ENCODE peak calls at places on chromosomes 12 and 14, in five cellular contexts. L is activated T-cell treated with anti-CD3 and anti-CD28 coated beads for 1 hour; E is AG08395; Z is putamen; F is activated naive CD4-positive, alpha-beta T cell. T is an unnamed sample.

GRCh38 chr12:6533653-6534157 is 612 bp upstream of the GAPDH start:
- DNase-seq in F (peak), L (no peak), E (peak), Z (peak), T (no peak)

GRCh38 chr14:99412122-99413061 is 68.3 kb downstream of the SETD3 start:
- DNase-seq in L (no peak), F (no peak), Z (no peak), E (no peak), T (no peak)

GRCh38 chr14:56594428-56594827 is 14.8 kb downstream of the TMEM260 start:
- DNase-seq in E (no peak), F (no peak), L (no peak), Z (no peak), T (no peak)

GRCh38 chr12:132461526-132461925 is 28.4 kb upstream of the FBRSL1 start:
- DNase-seq in E (no peak), F (no peak), L (no peak), Z (no peak), T (no peak)

GRCh38 chr12:116492703-116493324 is 66.4 kb upstream of the MAP1LC3B2 start:
- DNase-seq in E (peak), L (no peak), F (no peak), Z (no peak), T (no peak)

GRCh38 chr12:46372131-46372851 is at the start of gene SLC38A2:
- DNase-seq in Z (peak), L (peak), F (peak), E (peak), T (peak)

GRCh38 chr14:51006781-51007211 is 62.5 kb upstream of the PYGL start:
- DNase-seq in F (no peak), Z (peak), E (peak), L (no peak), T (no peak)

GRCh38 chr12:54265364-54265812 is 14.5 kb downstream of the CBX5 start:
- DNase-seq in F (no peak), E (no peak), L (no peak), Z (no peak), T (no peak)

GRCh38 chr14:71320734-71321555 is 413.7 kb downstream of the PCNX1 start:
- DNase-seq in F (peak), L (peak), Z (peak), E (peak), T (peak)

GRCh38 chr12:47387991-47388390 is 308.2 kb upstream of the AMIGO2 start:
- DNase-seq in L (no peak), F (no peak), E (peak), Z (no peak), T (no peak)

GRCh38 chr12:95848575-95849388 is 10.0 kb upstream of the SNRPF start:
- DNase-seq in F (no peak), E (peak), L (no peak), Z (no peak), T (no peak)

GRCh38 chr14:85531141-85531593 is 1.2 kb downstream of the FLRT2 start:
- DNase-seq in Z (peak), E (peak), L (no peak), F (no peak), T (no peak)